ENCODE peak calls at places on chromosome X, in six cellular contexts. T is mucosa of descending colon, N is ascending aorta, O is tibial nerve, X is choroid plexus epithelial cell, M is posterior vena cava. W is an unnamed sample.

GRCh38 chrX:74338852-74339251 is 34.9 kb downstream of the ZCCHC13 start:
- DNase-seq in T (no peak), N (no peak), O (no peak), X (no peak), M (no peak), W (no peak)

GRCh38 chrX:31128849-31129248 is 57.0 kb upstream of the FTHL17 start:
- DNase-seq in T (no peak), N (no peak), O (no peak), X (no peak), M (no peak), W (no peak)

GRCh38 chrX:26050099-26050498 is 88.0 kb upstream of the MAGEB18 start:
- DNase-seq in T (no peak), N (no peak), O (no peak), X (no peak), M (no peak), W (no peak)

GRCh38 chrX:39301041-39301440 is 499.8 kb downstream of the MID1IP1 start:
- DNase-seq in T (no peak), N (no peak), O (no peak), X (no peak), M (no peak), W (no peak)

GRCh38 chrX:115940348-115940747 is 230.2 kb upstream of the AGTR2 start:
- DNase-seq in T (no peak), N (no peak), O (no peak), X (no peak), M (no peak), W (no peak)

GRCh38 chrX:38154818-38155217 is 65.9 kb downstream of the SRPX start:
- DNase-seq in T (no peak), N (no peak), O (no peak), X (no peak), M (no peak), W (no peak)

GRCh38 chrX:24215282-24215681 is 65.8 kb downstream of the ZFX start:
- DNase-seq in T (no peak), N (no peak), O (no peak), X (no peak), M (no peak), W (no peak)

GRCh38 chrX:144627947-144628346 is 619.4 kb upstream of the SPANXN1 start:
- DNase-seq in T (no peak), N (no peak), O (no peak), X (no peak), M (no peak), W (no peak)

GRCh38 chrX:38854305-38854704 is 53.0 kb downstream of the MID1IP1 start:
- DNase-seq in T (no peak), N (no peak), O (no peak), X (no peak), M (no peak), W (no peak)

GRCh38 chrX:55710701-55711100 is 6.8 kb upstream of the RRAGB start:
- DNase-seq in T (no peak), N (no peak), O (no peak), X (peak; percentile 30), M (no peak), W (no peak)

GRCh38 chrX:8987672-8988250 is 46.2 kb downstream of the FAM9B start:
- DNase-seq in T (no peak), N (no peak), O (no peak), X (no peak), M (no peak), W (peak; percentile 49)

GRCh38 chrX:115602729-115603389 is 41.9 kb downstream of the PLS3 start:
- DNase-seq in T (no peak), N (no peak), O (no peak), X (peak; percentile 57), M (no peak), W (no peak)

GRCh38 chrX:41923925-41924693 is 755 bp upstream of the CASK start:
- DNase-seq in T (peak; percentile 56), N (no peak), O (no peak), X (peak; percentile 56), M (no peak), W (peak; percentile 32)

GRCh38 chrX:27915617-27916016 is 65.6 kb downstream of the DCAF8L1 start:
- DNase-seq in T (no peak), N (no peak), O (no peak), X (peak; percentile 50), M (no peak), W (no peak)

GRCh38 chrX:102846544-102847236 is 90.4 kb upstream of the RAB40AL start:
- DNase-seq in T (no peak), N (no peak), O (no peak), X (peak; percentile 53), M (no peak), W (no peak)

W was measured in Peyer's patch.